ENCODE peak calls at places on chromosomes 7 and 10, in eight cellular contexts. K, X, Q, U, B, Z, V and M are unnamed samples. For H3K9me3, the result is how much of the 10 kb centered on the place peaks cover.

GRCh38 chr10:124035928-124036558 is 57.4 kb downstream of the CHST15 start:
- DNase-seq in X (peak), Q (no peak), B (peak), U (peak), Z (no peak), V (no peak), K (no peak), M (no peak)

GRCh38 chr7:37518266-37518665 is 69.6 kb upstream of the ELMO1 start:
- DNase-seq in K (no peak), X (no peak), Z (no peak), V (no peak), U (no peak), Q (no peak), B (no peak), M (no peak)

GRCh38 chr10:67772894-67773511 is 65.0 kb downstream of the DNAJC12 start:
- DNase-seq in U (no peak), X (no peak), K (no peak), Q (no peak), V (no peak), Z (no peak), B (no peak), M (no peak)

GRCh38 chr10:124522903-124523260 is 61.3 kb downstream of the LHPP start:
- DNase-seq in X (peak), U (no peak), Q (no peak), B (peak), Z (no peak), K (no peak), V (no peak), M (no peak)

GRCh38 chr10:91778485-91778884 is 19.7 kb upstream of the TNKS2 start:
- DNase-seq in U (no peak), Z (no peak), B (no peak), K (no peak), X (no peak), V (no peak), Q (no peak), M (no peak)

GRCh38 chr7:73903321-73904218 is 42.6 kb downstream of the TMEM270 start:
- DNase-seq in B (no peak), U (no peak), Z (no peak), K (peak), X (peak), V (no peak), Q (no peak), M (no peak)

GRCh38 chr7:69283421-69283820 is 314.9 kb upstream of the AUTS2 start:
- DNase-seq in Q (no peak), B (no peak), Z (no peak), K (no peak), X (no peak), U (no peak), V (peak), M (no peak)

GRCh38 chr10:87734987-87735827 is 75.5 kb downstream of the PAPSS2 start:
- DNase-seq in Q (peak), X (no peak), V (peak), Z (peak), U (no peak), B (no peak), K (peak), M (no peak)

GRCh38 chr7:101814996-101815825 is 2.2 kb upstream of the CUX1 start:
- DNase-seq in B (peak), X (peak), K (peak), Q (peak), U (peak), V (no peak), Z (peak), M (no peak)

GRCh38 chr10:10256860-10257259 is 760.8 kb upstream of the CELF2 start:
- DNase-seq in B (no peak), Q (no peak), X (no peak), K (no peak), V (no peak), Z (no peak), U (no peak), M (no peak)
- H3K9me3 ChIP-seq in B (under half), Q (under half), X (under half), K (under half), V (under half), Z (under half), U (under half), M (under half)

GRCh38 chr10:89566095-89566950 is 30.9 kb upstream of the SLC16A12 start:
- DNase-seq in U (no peak), X (no peak), K (no peak), B (no peak), Z (no peak), V (no peak), Q (no peak), M (no peak)
- H3K9me3 ChIP-seq in U (under half), X (under half), K (under half), B (under half), Z (under half), V (under half), Q (under half), M (under half)

DNA sequence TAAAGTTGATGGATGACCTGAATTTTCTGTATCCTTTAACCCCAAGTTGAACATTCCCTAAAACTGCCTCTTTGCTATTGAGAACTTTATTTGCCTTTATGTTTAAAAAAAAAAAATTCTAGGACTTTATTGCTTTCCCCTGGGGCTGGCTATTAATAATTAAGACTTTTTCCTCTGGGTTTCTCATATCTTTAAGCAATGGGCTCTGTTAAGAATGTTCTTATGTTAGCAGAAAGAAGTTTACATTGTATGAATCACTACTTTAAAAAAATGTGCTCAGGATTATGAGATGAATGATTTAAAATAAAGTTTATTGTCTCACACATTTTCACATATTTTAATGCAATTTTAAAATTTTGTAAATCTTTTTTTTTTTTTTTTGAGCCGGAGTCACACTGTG is 19.5 kb downstream of the TAX1BP1 start:
- DNase-seq in Z (no peak), Q (no peak), U (no peak), V (no peak), K (no peak), X (no peak), B (no peak), M (no peak)
- H3K9me3 ChIP-seq in Z (under half), Q (under half), U (under half), V (under half), K (under half), X (under half), B (under half), M (under half)

DNA sequence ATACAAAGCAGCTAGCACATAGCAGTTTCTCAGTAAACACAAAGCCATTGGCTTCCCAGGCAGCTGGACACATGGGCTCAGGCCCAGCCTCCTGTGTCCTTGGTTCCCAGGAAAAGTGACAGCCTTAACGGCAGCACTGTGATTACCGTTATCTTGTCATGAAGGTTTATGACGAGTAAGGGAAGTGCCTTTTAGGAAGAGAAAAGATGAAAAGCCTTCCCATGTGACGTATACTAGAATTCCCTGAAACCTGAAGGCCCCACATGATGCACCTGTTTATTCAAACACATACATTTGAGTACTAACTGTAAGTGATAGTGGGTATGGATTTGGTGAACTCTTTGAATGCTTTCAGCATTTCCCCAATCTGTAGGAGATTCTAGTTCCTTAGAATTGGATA is 244.2 kb downstream of the DPP6 start:
- DNase-seq in V (no peak), B (no peak), Z (no peak), X (no peak), Q (no peak), K (no peak), U (no peak), M (no peak)
- H3K9me3 ChIP-seq in V (under half), B (under half), Z (under half), X (under half), Q (under half), K (under half), U (under half), M (under half)

GRCh38 chr7:39664057-39664456 is 40.7 kb downstream of the RALA start:
- DNase-seq in Z (no peak), K (no peak), Q (no peak), V (no peak), B (no peak), X (no peak), U (no peak), M (no peak)

GRCh38 chr7:39664585-39664984 is 41.2 kb downstream of the RALA start:
- DNase-seq in X (no peak), B (no peak), K (no peak), Z (no peak), U (no peak), V (no peak), Q (no peak), M (no peak)

GRCh38 chr7:39666562-39666961 is 43.2 kb downstream of the RALA start:
- DNase-seq in K (no peak), Z (no peak), Q (no peak), B (no peak), V (no peak), U (no peak), X (no peak), M (no peak)

GRCh38 chr7:39661960-39662359 is 38.6 kb downstream of the RALA start:
- DNase-seq in X (no peak), K (no peak), V (no peak), B (no peak), Q (no peak), Z (no peak), U (no peak), M (no peak)

DNA sequence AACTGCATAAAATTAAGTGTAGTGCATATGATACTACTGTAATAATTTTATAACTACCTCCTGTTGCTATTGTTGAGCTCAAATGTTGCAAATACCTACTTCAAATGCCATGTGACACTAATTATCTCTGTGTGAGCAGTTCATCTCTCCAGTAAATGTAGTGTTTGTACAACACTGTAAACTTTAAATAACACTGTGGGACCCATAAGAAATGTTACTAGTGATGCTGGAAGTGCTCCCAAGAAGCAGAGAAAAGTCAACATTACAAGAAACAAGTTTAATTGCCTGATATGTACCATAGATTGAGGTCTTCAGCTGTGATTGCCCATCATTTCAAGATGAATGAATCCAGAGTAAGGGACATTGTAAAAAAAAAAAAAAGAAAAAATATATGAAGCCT is 39.9 kb downstream of the RALA start:
- DNase-seq in B (no peak), V (no peak), X (no peak), U (no peak), K (no peak), Q (no peak), Z (no peak), M (no peak)
- H3K9me3 ChIP-seq in B (under half), V (under half), X (under half), U (under half), K (under half), Q (under half), Z (under half), M (under half)

DNA sequence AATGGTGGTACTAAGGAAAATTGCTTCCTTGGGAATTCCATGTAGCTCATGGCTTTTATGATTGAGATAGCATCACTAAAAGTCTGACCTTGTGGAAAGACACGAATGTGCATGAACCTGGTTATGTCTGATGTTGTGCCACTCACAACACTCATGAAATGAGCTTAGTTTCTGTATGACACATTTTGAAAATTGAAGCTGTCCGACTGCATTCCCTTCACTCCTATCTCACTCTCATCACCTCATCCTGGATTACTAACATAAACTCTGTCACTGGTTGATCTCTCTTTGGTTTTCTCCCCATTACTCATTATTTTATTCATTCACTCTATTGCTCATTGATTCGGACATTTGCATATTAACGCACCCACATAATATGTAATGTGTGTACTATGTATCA is 190.0 kb upstream of the VWC2 start:
- DNase-seq in K (no peak), B (no peak), Q (no peak), V (no peak), U (no peak), Z (no peak), X (no peak), M (no peak)
- H3K9me3 ChIP-seq in K (under half), B (under half), Q (under half), V (under half), U (under half), Z (under half), X (under half), M (under half)

GRCh38 chr7:71865169-71865568 is 547.0 kb downstream of the CALN1 start:
- DNase-seq in Z (no peak), U (no peak), X (no peak), V (no peak), K (no peak), B (no peak), Q (no peak), M (no peak)
- H3K9me3 ChIP-seq in Z (under half), U (under half), X (under half), V (under half), K (under half), B (under half), Q (under half), M (under half)

GRCh38 chr10:131804551-131805295 is 96.1 kb upstream of the PPP2R2D start:
- DNase-seq in B (peak), V (no peak), U (peak), X (no peak), K (no peak), Q (no peak), Z (no peak), M (no peak)
- H3K9me3 ChIP-seq in B (under half), V (under half), U (under half), X (under half), K (under half), Q (under half), Z (under half), M (under half)

GRCh38 chr7:135290594-135290993 is 57.0 kb downstream of the STRA8 start:
- DNase-seq in Z (no peak), K (no peak), V (no peak), Q (no peak), B (no peak), X (no peak), U (no peak), M (no peak)

GRCh38 chr7:135285547-135285946 is 51.9 kb downstream of the STRA8 start:
- DNase-seq in V (no peak), Q (no peak), X (no peak), U (no peak), Z (no peak), K (no peak), B (no peak), M (no peak)

GRCh38 chr7:135282621-135283295 is 49.1 kb downstream of the STRA8 start:
- DNase-seq in V (no peak), B (no peak), Q (no peak), U (no peak), Z (no peak), K (no peak), X (no peak), M (no peak)

GRCh38 chr7:135283959-135284638 is 50.5 kb downstream of the STRA8 start:
- DNase-seq in K (no peak), B (no peak), Q (no peak), X (no peak), V (no peak), Z (no peak), U (no peak), M (no peak)

DNA sequence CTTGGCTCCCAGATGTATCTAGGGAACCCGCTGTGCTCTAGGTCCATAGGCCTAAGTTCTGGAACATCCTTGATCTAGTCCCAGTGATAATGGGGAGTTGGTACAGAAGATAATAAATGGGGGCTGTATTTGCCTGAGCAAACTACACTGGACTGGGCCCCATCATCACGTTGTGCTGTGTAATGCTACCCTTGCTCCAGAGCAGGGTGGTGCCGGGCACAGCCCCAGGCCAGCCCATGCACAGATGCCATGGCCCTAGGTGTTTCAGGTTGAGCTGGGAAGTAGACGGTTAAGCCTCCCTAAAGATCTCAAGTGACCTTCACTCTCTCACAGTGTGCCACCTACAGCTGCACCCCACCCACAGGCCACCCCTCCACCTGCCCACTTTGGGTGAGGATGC is 53.2 kb downstream of the STRA8 start:
- DNase-seq in K (no peak), Z (no peak), B (no peak), V (no peak), U (peak), X (no peak), Q (no peak), M (no peak)
- H3K9me3 ChIP-seq in K (under half), Z (under half), B (under half), V (under half), U (under half), X (under half), Q (under half), M (under half)